ENCODE peak calls at places on chromosome 19, in five cellular contexts. T is spleen; X is AML-193; B is aorta; K is stimulated activated CD4-positive, alpha-beta T cell treated with anti-CD3 and anti-CD28 coated beads, Interleukin-4, amount 100 ng/mL, for 24 hours. U is an unnamed sample.

GRCh38 chr19:41376998-41377365 is 649 bp downstream of the TMEM91 start:
- DNase-seq in X (no peak), B (no peak), K (peak; percentile 21), T (no peak), U (no peak)

GRCh38 chr19:30881986-30882385 is 467.2 kb downstream of the TSHZ3 start:
- DNase-seq in B (no peak), K (no peak), X (no peak), T (no peak), U (no peak)

GRCh38 chr19:38743394-38744297 is 628 bp downstream of the CAPN12 start:
- DNase-seq in B (no peak), T (peak; percentile 61), K (no peak), X (no peak), U (no peak)

GRCh38 chr19:45668342-45668871 is 386 bp downstream of the GIPR start:
- DNase-seq in X (no peak), K (peak; percentile 26), B (no peak), T (no peak), U (no peak)

GRCh38 chr19:10460714-10461046 is 40.3 kb downstream of the PDE4A start:
- DNase-seq in K (no peak), X (no peak), T (no peak), B (no peak), U (no peak)

GRCh38 chr19:55437410-55437809 is 5.7 kb downstream of the SHISA7 start:
- DNase-seq in K (no peak), X (peak; percentile 20), T (no peak), B (no peak), U (peak; percentile 41)

GRCh38 chr19:35292986-35293732 is 1.2 kb downstream of the MAG start:
- DNase-seq in K (no peak), B (no peak), X (no peak), T (no peak), U (no peak)

GRCh38 chr19:5340637-5341447 is at the start of gene PTPRS:
- DNase-seq in T (peak; percentile 82), X (no peak), K (peak; percentile 64), B (peak; percentile 81), U (peak; percentile 71)

GRCh38 chr19:49132974-49133609 is 13.7 kb downstream of the PPFIA3 start:
- DNase-seq in K (no peak), B (no peak), T (no peak), X (no peak), U (no peak)

GRCh38 chr19:58243351-58243750 is 14.6 kb downstream of the ZNF544 start:
- DNase-seq in X (no peak), B (no peak), T (no peak), K (no peak), U (no peak)

U was measured in GDM1.